ENCODE peak calls at places on chromosomes 7 and 10, in ten cellular contexts. D is transverse colon, X is prostate gland, J is suprapubic skin, R is spleen, Y is stomach, B is GM23338, A is SK-N-SH, F is endothelial cell of umbilical vein, I is Panc1. U is an unnamed sample.

GRCh38 chr10:132547421-132547861 is 9.9 kb downstream of the INPP5A start:
- DNase-seq in D (no peak), X (no peak), J (no peak), R (peak; percentile 82), Y (no peak), B (no peak), A (no peak), F (no peak), I (no peak), U (no peak)

GRCh38 chr7:138243430-138243829 is 167.2 kb downstream of the AKR1D1 start:
- DNase-seq in D (no peak), X (no peak), J (no peak), R (no peak), Y (peak; percentile 59), B (peak; percentile 98), A (no peak), F (no peak), I (no peak), U (no peak)

GRCh38 chr7:42964849-42965805 is 33.0 kb downstream of the MRPL32 start:
- DNase-seq in D (no peak), X (no peak), J (no peak), R (no peak), Y (no peak), B (peak; percentile 5), A (no peak), F (no peak), I (no peak), U (no peak)

GRCh38 chr10:21174670-21175495 is 277.8 kb upstream of the NEBL start:
- DNase-seq in D (no peak), X (peak; percentile 29), J (no peak), R (no peak), Y (no peak), B (peak; percentile 60), A (no peak), F (no peak), I (no peak), U (no peak)

GRCh38 chr7:44394636-44395035 is 69.2 kb upstream of the CAMK2B start:
- DNase-seq in D (no peak), X (no peak), J (no peak), R (no peak), Y (no peak), B (no peak), A (no peak), F (no peak), I (no peak), U (no peak)

GRCh38 chr7:40586197-40586596 is 451.4 kb downstream of the SUGCT start:
- DNase-seq in D (no peak), X (no peak), J (no peak), R (no peak), Y (no peak), B (no peak), A (no peak), F (peak; percentile 31), I (no peak), U (no peak)

GRCh38 chr7:95910341-95910740 is 138.0 kb downstream of the DYNC1I1 start:
- DNase-seq in D (no peak), X (no peak), J (no peak), R (no peak), Y (no peak), B (no peak), A (no peak), F (no peak), I (no peak), U (no peak)

GRCh38 chr7:158989006-158989405 is 132.6 kb downstream of the DYNC2I1 start:
- DNase-seq in D (no peak), X (no peak), J (no peak), R (no peak), Y (no peak), B (no peak), A (no peak), F (no peak), I (no peak), U (no peak)

GRCh38 chr10:27439101-27439500 is 65.0 kb upstream of the RAB18 start:
- DNase-seq in D (no peak), X (no peak), J (no peak), R (no peak), Y (no peak), B (no peak), A (no peak), F (no peak), I (no peak), U (no peak)

GRCh38 chr10:124619195-124619594 is 125.0 kb downstream of the FAM53B start:
- DNase-seq in D (no peak), X (peak; percentile 80), J (no peak), R (no peak), Y (peak; percentile 76), B (no peak), A (no peak), F (no peak), I (no peak), U (no peak)

GRCh38 chr10:124646483-124647352 is 97.5 kb downstream of the FAM53B start:
- DNase-seq in D (peak; percentile 59), X (no peak), J (no peak), R (peak; percentile 82), Y (peak; percentile 88), B (no peak), A (peak; percentile 68), F (peak; percentile 95), I (no peak), U (no peak)

GRCh38 chr7:18151419-18151818 is 123.8 kb upstream of the PRPS1L1 start:
- DNase-seq in D (no peak), X (no peak), J (no peak), R (no peak), Y (no peak), B (no peak), A (peak; percentile 12), F (no peak), I (no peak), U (no peak)

GRCh38 chr10:14355750-14356149 is 25.0 kb upstream of the FRMD4A start:
- DNase-seq in D (no peak), X (no peak), J (no peak), R (no peak), Y (no peak), B (no peak), A (no peak), F (no peak), I (no peak), U (no peak)

GRCh38 chr10:15879663-15880062 is 19.4 kb upstream of the MINDY3 start:
- DNase-seq in D (no peak), X (no peak), J (no peak), R (no peak), Y (no peak), B (peak; percentile 6), A (no peak), F (peak; percentile 5), I (no peak), U (no peak)

GRCh38 chr7:83677180-83677866 is 28.4 kb upstream of the SEMA3E start:
- DNase-seq in D (no peak), X (no peak), J (no peak), R (no peak), Y (peak; percentile 32), B (no peak), A (peak; percentile 24), F (peak; percentile 61), I (peak; percentile 95), U (no peak)

GRCh38 chr7:12210179-12211053 is 678 bp upstream of the TMEM106B start:
- DNase-seq in D (peak; percentile 57), X (peak; percentile 20), J (no peak), R (peak; percentile 83), Y (peak; percentile 39), B (peak; percentile 58), A (peak; percentile 16), F (peak; percentile 66), I (no peak), U (no peak)

GRCh38 chr10:102476466-102477141 is 25.3 kb upstream of the C10orf95 start:
- DNase-seq in D (no peak), X (no peak), J (no peak), R (no peak), Y (no peak), B (no peak), A (no peak), F (no peak), I (no peak), U (no peak)

GRCh38 chr7:82959528-82959927 is 203.2 kb downstream of the PCLO start:
- DNase-seq in D (no peak), X (no peak), J (no peak), R (no peak), Y (no peak), B (no peak), A (no peak), F (no peak), I (no peak), U (no peak)

DNA sequence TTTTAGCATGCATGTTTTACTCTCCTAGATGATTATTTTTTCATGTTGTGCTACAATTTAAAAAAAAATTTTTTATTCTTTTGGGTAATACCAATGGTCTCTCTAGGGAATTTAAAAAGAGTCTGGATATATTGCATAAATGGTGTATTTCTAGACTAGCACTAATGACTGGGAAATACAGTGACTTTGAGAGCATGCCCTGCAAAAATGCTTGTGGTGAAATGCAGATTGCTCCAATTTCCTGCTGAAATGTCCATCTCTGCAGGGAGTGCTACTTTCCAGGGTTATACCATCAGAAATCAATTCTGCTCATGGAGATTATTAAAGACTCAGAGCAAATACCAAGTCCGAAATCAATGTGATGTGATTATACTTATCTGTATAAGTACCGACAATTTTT is 186.1 kb downstream of the PRKG1 start:
- DNase-seq in D (no peak), X (no peak), J (no peak), R (no peak), Y (no peak), B (no peak), A (no peak), F (no peak), I (no peak), U (no peak)
- TF ChIP-seq POLR2AphosphoS5 in D (no peak), X (no peak), J (no peak), R (no peak), Y (no peak), B (no peak), A (no peak), F (no peak), I (no peak), U (no peak)

GRCh38 chr10:121536271-121536918 is 61.8 kb downstream of the FGFR2 start:
- DNase-seq in D (no peak), X (no peak), J (no peak), R (no peak), Y (no peak), B (peak; percentile 50), A (no peak), F (no peak), I (no peak), U (no peak)
- TF ChIP-seq POLR2AphosphoS5 in D (no peak), X (no peak), J (no peak), R (no peak), Y (peak; percentile 70), B (no peak), A (no peak), F (no peak), I (no peak), U (no peak)

DNA sequence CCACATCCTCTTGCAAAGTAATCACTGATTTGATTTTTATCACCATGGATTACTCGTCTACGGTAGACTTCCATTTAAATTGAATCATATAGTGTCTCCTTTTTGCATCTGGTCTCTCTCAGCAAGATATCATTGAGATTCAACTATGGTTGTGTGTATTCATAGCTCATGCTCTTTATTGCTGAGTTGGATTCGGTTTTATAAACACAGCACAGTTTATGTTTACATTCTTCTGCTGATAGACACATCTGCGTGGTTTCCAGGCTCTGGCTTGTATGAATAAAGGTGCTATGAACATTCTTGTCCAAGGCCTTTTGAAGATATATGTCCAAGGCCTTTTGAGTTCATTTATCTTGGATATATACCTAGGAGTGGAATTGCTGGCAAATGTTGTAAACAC is 356.5 kb upstream of the CELF2 start:
- DNase-seq in D (no peak), X (no peak), J (no peak), R (no peak), Y (no peak), B (no peak), A (no peak), F (no peak), I (no peak), U (no peak)
- TF ChIP-seq POLR2AphosphoS5 in D (no peak), X (no peak), J (no peak), R (no peak), Y (no peak), B (no peak), A (no peak), F (no peak), I (no peak), U (no peak)

GRCh38 chr7:31767686-31768358 is 80.8 kb downstream of the PPP1R17 start:
- DNase-seq in D (no peak), X (no peak), J (no peak), R (no peak), Y (no peak), B (peak; percentile 90), A (no peak), F (no peak), I (no peak), U (no peak)
- TF ChIP-seq POLR2AphosphoS5 in D (no peak), X (no peak), J (no peak), R (no peak), Y (no peak), B (peak; percentile 77), A (no peak), F (no peak), I (no peak), U (no peak)

U was measured in GM12892.